ENCODE peak calls at places on chromosome 13, in six cellular contexts. One of them, this sample, is unnamed.

GRCh38 chr13:51914137-51914493 is 52.3 kb downstream of the CCDC70 start:
- DNase-seq in ovary: no peak
- DNase-seq in osteoblast: no peak
- DNase-seq in neural progenitor cell: no peak
- DNase-seq in ascending aorta: peak
- DNase-seq in CD8-positive, alpha-beta T cell: no peak
- DNase-seq in this sample: no peak

GRCh38 chr13:51240178-51240577 is 18.0 kb downstream of the FAM124A start:
- DNase-seq in neural progenitor cell: no peak
- DNase-seq in CD8-positive, alpha-beta T cell: no peak
- DNase-seq in ascending aorta: no peak
- DNase-seq in osteoblast: no peak
- DNase-seq in ovary: no peak
- DNase-seq in this sample: no peak

GRCh38 chr13:112477070-112477619 is 101.0 kb downstream of the SPACA7 start:
- DNase-seq in ovary: peak
- DNase-seq in osteoblast: no peak
- DNase-seq in neural progenitor cell: no peak
- DNase-seq in CD8-positive, alpha-beta T cell: no peak
- DNase-seq in ascending aorta: no peak
- DNase-seq in this sample: no peak

GRCh38 chr13:61162106-61162505 is 253.5 kb downstream of the PCDH20 start:
- DNase-seq in CD8-positive, alpha-beta T cell: no peak
- DNase-seq in ascending aorta: no peak
- DNase-seq in osteoblast: no peak
- DNase-seq in neural progenitor cell: no peak
- DNase-seq in ovary: no peak
- DNase-seq in this sample: no peak

GRCh38 chr13:47111499-47111898 is 214.6 kb upstream of the HTR2A start:
- DNase-seq in neural progenitor cell: no peak
- DNase-seq in ovary: no peak
- DNase-seq in osteoblast: no peak
- DNase-seq in CD8-positive, alpha-beta T cell: no peak
- DNase-seq in ascending aorta: no peak
- DNase-seq in this sample: no peak

GRCh38 chr13:31267126-31267784 is 67.5 kb downstream of the B3GLCT start:
- DNase-seq in ascending aorta: no peak
- DNase-seq in osteoblast: no peak
- DNase-seq in neural progenitor cell: no peak
- DNase-seq in ovary: no peak
- DNase-seq in CD8-positive, alpha-beta T cell: no peak
- DNase-seq in this sample: no peak

GRCh38 chr13:19958119-19959111 is at the start of gene ZMYM2:
- DNase-seq in neural progenitor cell: peak
- DNase-seq in CD8-positive, alpha-beta T cell: peak
- DNase-seq in ovary: peak
- DNase-seq in osteoblast: peak
- DNase-seq in ascending aorta: peak
- DNase-seq in this sample: peak

GRCh38 chr13:93244918-93245280 is 18.3 kb downstream of the GPC6 start:
- DNase-seq in ovary: no peak
- DNase-seq in ascending aorta: no peak
- DNase-seq in neural progenitor cell: no peak
- DNase-seq in osteoblast: no peak
- DNase-seq in CD8-positive, alpha-beta T cell: no peak
- DNase-seq in this sample: peak

GRCh38 chr13:97912139-97912535 is 41.3 kb upstream of the IPO5 start:
- DNase-seq in osteoblast: no peak
- DNase-seq in CD8-positive, alpha-beta T cell: no peak
- DNase-seq in ovary: no peak
- DNase-seq in neural progenitor cell: no peak
- DNase-seq in ascending aorta: no peak
- DNase-seq in this sample: no peak
- TF ChIP-seq CTCF in osteoblast: no peak
- TF ChIP-seq CTCF in CD8-positive, alpha-beta T cell: no peak
- TF ChIP-seq CTCF in ovary: no peak
- TF ChIP-seq CTCF in neural progenitor cell: no peak
- TF ChIP-seq CTCF in ascending aorta: no peak
- TF ChIP-seq CTCF in this sample: no peak

GRCh38 chr13:75334634-75335447 is 147.1 kb downstream of the TBC1D4 start:
- DNase-seq in osteoblast: no peak
- DNase-seq in neural progenitor cell: no peak
- DNase-seq in ascending aorta: no peak
- DNase-seq in CD8-positive, alpha-beta T cell: no peak
- DNase-seq in ovary: no peak
- DNase-seq in this sample: no peak
- H3K27ac ChIP-seq in osteoblast: no peak
- H3K27ac ChIP-seq in neural progenitor cell: no peak
- H3K27ac ChIP-seq in ascending aorta: no peak
- H3K27ac ChIP-seq in CD8-positive, alpha-beta T cell: no peak
- H3K27ac ChIP-seq in ovary: no peak
- H3K27ac ChIP-seq in this sample: no peak

GRCh38 chr13:94800423-94800822 is 88.1 kb upstream of the SOX21 start:
- DNase-seq in CD8-positive, alpha-beta T cell: no peak
- DNase-seq in ascending aorta: no peak
- DNase-seq in ovary: no peak
- DNase-seq in neural progenitor cell: no peak
- DNase-seq in osteoblast: no peak
- DNase-seq in this sample: no peak
- TF ChIP-seq CTCF in CD8-positive, alpha-beta T cell: no peak
- TF ChIP-seq CTCF in ascending aorta: no peak
- TF ChIP-seq CTCF in ovary: no peak
- TF ChIP-seq CTCF in neural progenitor cell: no peak
- TF ChIP-seq CTCF in osteoblast: peak
- TF ChIP-seq CTCF in this sample: no peak

GRCh38 chr13:36918246-36919060 is 1.6 kb downstream of the SMAD9 start:
- DNase-seq in ovary: no peak
- DNase-seq in neural progenitor cell: peak
- DNase-seq in CD8-positive, alpha-beta T cell: no peak
- DNase-seq in ascending aorta: no peak
- DNase-seq in osteoblast: peak
- DNase-seq in this sample: no peak

GRCh38 chr13:36921902-36922301 is 1.9 kb upstream of the SMAD9 start:
- DNase-seq in ascending aorta: no peak
- DNase-seq in CD8-positive, alpha-beta T cell: no peak
- DNase-seq in neural progenitor cell: no peak
- DNase-seq in ovary: no peak
- DNase-seq in osteoblast: no peak
- DNase-seq in this sample: no peak

GRCh38 chr13:36919206-36919832 is 719 bp downstream of the SMAD9 start:
- DNase-seq in ascending aorta: peak
- DNase-seq in ovary: peak
- DNase-seq in osteoblast: peak
- DNase-seq in neural progenitor cell: peak
- DNase-seq in CD8-positive, alpha-beta T cell: no peak
- DNase-seq in this sample: peak

GRCh38 chr13:36920612-36921185 is 661 bp upstream of the SMAD9 start:
- DNase-seq in neural progenitor cell: peak
- DNase-seq in CD8-positive, alpha-beta T cell: no peak
- DNase-seq in osteoblast: no peak
- DNase-seq in ascending aorta: no peak
- DNase-seq in ovary: no peak
- DNase-seq in this sample: no peak

GRCh38 chr13:36919833-36920611 is at the start of gene SMAD9:
- DNase-seq in CD8-positive, alpha-beta T cell: no peak
- DNase-seq in ascending aorta: peak
- DNase-seq in ovary: peak
- DNase-seq in neural progenitor cell: peak
- DNase-seq in osteoblast: peak
- DNase-seq in this sample: peak
- H3K27ac ChIP-seq in CD8-positive, alpha-beta T cell: no peak
- H3K27ac ChIP-seq in ascending aorta: peak
- H3K27ac ChIP-seq in ovary: peak
- H3K27ac ChIP-seq in neural progenitor cell: no peak
- H3K27ac ChIP-seq in osteoblast: peak
- H3K27ac ChIP-seq in this sample: no peak

This sample was measured in RWPE1.